ENCODE peak calls at places on chromosomes 6 and 20, in six cellular contexts. L is activated CD4-positive, alpha-beta T cell treated with anti-CD3 and anti-CD28 coated beads, Interleukin-2, amount 10 ng/mL, durations not matched to agents 7 days and 5 days; E is left ventricle myocardium superior; W is left cardiac atrium; P is left ventricle myocardium inferior; B is GM13977. Y is an unnamed sample.

GRCh38 chr20:50999355-50999754 is 23.6 kb downstream of the KCNG1 start:
- DNase-seq in L (no peak), E (no peak), W (no peak), P (no peak), B (no peak), Y (no peak)

GRCh38 chr6:133595076-133595868 is 293.6 kb upstream of the TCF21 start:
- DNase-seq in L (no peak), E (no peak), W (no peak), P (no peak), B (no peak), Y (no peak)

GRCh38 chr6:150118642-150119041 is 24.2 kb upstream of the PPP1R14C start:
- DNase-seq in L (no peak), E (no peak), W (no peak), P (no peak), B (no peak), Y (no peak)

GRCh38 chr20:17518339-17519052 is 12.7 kb downstream of the BFSP1 start:
- DNase-seq in L (no peak), E (peak; percentile 47), W (peak; percentile 38), P (no peak), B (no peak), Y (no peak)

GRCh38 chr6:170147832-170148708 is 142.8 kb downstream of the DLL1 start:
- DNase-seq in L (peak; percentile 50), E (no peak), W (no peak), P (no peak), B (no peak), Y (no peak)

GRCh38 chr6:165222315-165223025 is 86.9 kb downstream of the C6orf118 start:
- DNase-seq in L (no peak), E (no peak), W (no peak), P (no peak), B (no peak), Y (no peak)

GRCh38 chr6:22892452-22892851 is 323.1 kb downstream of the HDGFL1 start:
- DNase-seq in L (no peak), E (no peak), W (no peak), P (no peak), B (no peak), Y (no peak)

GRCh38 chr6:1415416-1416063 is 26.2 kb downstream of the FOXF2 start:
- DNase-seq in L (no peak), E (no peak), W (no peak), P (no peak), B (no peak), Y (no peak)

GRCh38 chr6:135209803-135210202 is 28.7 kb downstream of the MYB start:
- DNase-seq in L (no peak), E (no peak), W (no peak), P (no peak), B (no peak), Y (no peak)

GRCh38 chr20:63641146-63641791 is 12.0 kb downstream of the STMN3 start:
- DNase-seq in L (peak; percentile 72), E (peak; percentile 62), W (no peak), P (no peak), B (peak; percentile 65), Y (no peak)

GRCh38 chr6:28720357-28721231 is 194.9 kb downstream of the GPX5 start:
- DNase-seq in L (no peak), E (no peak), W (no peak), P (no peak), B (no peak), Y (no peak)

GRCh38 chr20:5510446-5510845 is 193.7 kb upstream of the PROKR2 start:
- DNase-seq in L (no peak), E (no peak), W (no peak), P (no peak), B (no peak), Y (no peak)

GRCh38 chr20:31644701-31645100 is 7.0 kb downstream of the COX4I2 start:
- DNase-seq in L (no peak), E (no peak), W (no peak), P (no peak), B (no peak), Y (no peak)

GRCh38 chr6:126625019-126625418 is 285.1 kb downstream of the CENPW start:
- DNase-seq in L (no peak), E (no peak), W (no peak), P (no peak), B (no peak), Y (no peak)

GRCh38 chr20:33727806-33728205 is 4.0 kb upstream of the ZNF341 start:
- DNase-seq in L (no peak), E (no peak), W (no peak), P (no peak), B (no peak), Y (no peak)

GRCh38 chr20:2022163-2022562 is 28.3 kb upstream of the PDYN start:
- DNase-seq in L (no peak), E (no peak), W (no peak), P (no peak), B (no peak), Y (no peak)

GRCh38 chr6:39929039-39929732 is 5.1 kb downstream of the MOCS1 start:
- DNase-seq in L (no peak), E (no peak), W (no peak), P (no peak), B (no peak), Y (no peak)

GRCh38 chr6:26299286-26300042 is 65.5 kb upstream of the BTN3A2 start:
- DNase-seq in L (no peak), E (no peak), W (no peak), P (no peak), B (no peak), Y (no peak)

GRCh38 chr6:170004585-170005210 is 253.3 kb downstream of the ERMARD start:
- DNase-seq in L (no peak), E (no peak), W (no peak), P (no peak), B (no peak), Y (no peak)

GRCh38 chr6:158031445-158032353 is 50.0 kb downstream of the SYNJ2 start:
- DNase-seq in L (peak; percentile 24), E (peak; percentile 80), W (peak; percentile 76), P (peak; percentile 77), B (no peak), Y (no peak)

GRCh38 chr6:163860194-163861081 is 445.9 kb downstream of the QKI start:
- DNase-seq in L (no peak), E (peak; percentile 51), W (no peak), P (peak; percentile 31), B (no peak), Y (no peak)

GRCh38 chr6:22330941-22331340 is 34.1 kb upstream of the PRL start:
- DNase-seq in L (no peak), E (no peak), W (no peak), P (no peak), B (no peak), Y (no peak)

GRCh38 chr6:19472850-19473249 is 364.3 kb upstream of the ID4 start:
- DNase-seq in L (no peak), E (no peak), W (no peak), P (no peak), B (no peak), Y (no peak)

GRCh38 chr6:51330971-51331370 is 512.3 kb downstream of the TFAP2B start:
- DNase-seq in L (no peak), E (no peak), W (no peak), P (no peak), B (no peak), Y (no peak)

GRCh38 chr6:29752451-29753308 is 29.4 kb downstream of the HLA-F start:
- DNase-seq in L (peak; percentile 86), E (peak; percentile 95), W (peak; percentile 94), P (peak; percentile 91), B (peak; percentile 85), Y (no peak)

GRCh38 chr6:43058511-43058910 is 723 bp downstream of the MRPL2 start:
- DNase-seq in L (no peak), E (no peak), W (no peak), P (no peak), B (no peak), Y (no peak)

GRCh38 chr20:58888521-58889333 is 36.2 kb downstream of the GNAS start:
- DNase-seq in L (peak; percentile 86), E (peak; percentile 88), W (peak; percentile 86), P (peak; percentile 85), B (peak; percentile 91), Y (no peak)

GRCh38 chr6:35415065-35415880 is 36.9 kb upstream of the FANCE start:
- DNase-seq in L (peak; percentile 18), E (peak; percentile 75), W (peak; percentile 69), P (peak; percentile 65), B (peak; percentile 45), Y (peak; percentile 35)

GRCh38 chr6:52650946-52651345 is 20.0 kb upstream of the TMEM14A start:
- DNase-seq in L (no peak), E (no peak), W (no peak), P (no peak), B (no peak), Y (no peak)

GRCh38 chr6:7628479-7628878 is 38.5 kb downstream of the SNRNP48 start:
- DNase-seq in L (no peak), E (no peak), W (no peak), P (no peak), B (no peak), Y (no peak)

GRCh38 chr20:41150664-41151063 is 13.3 kb downstream of the PLCG1 start:
- DNase-seq in L (peak; percentile 42), E (no peak), W (no peak), P (no peak), B (no peak), Y (no peak)

GRCh38 chr6:18269253-18269652 is 4.9 kb upstream of the DEK start:
- DNase-seq in L (no peak), E (no peak), W (no peak), P (no peak), B (peak; percentile 37), Y (no peak)

GRCh38 chr20:31967830-31968249 is at the start of gene XKR7:
- DNase-seq in L (peak; percentile 32), E (no peak), W (no peak), P (no peak), B (no peak), Y (no peak)

GRCh38 chr20:44765647-44766367 is 20.1 kb downstream of the KCNK15 start:
- DNase-seq in L (no peak), E (no peak), W (no peak), P (no peak), B (no peak), Y (no peak)

GRCh38 chr20:2780948-2781347 is 19.5 kb downstream of the CPXM1 start:
- DNase-seq in L (no peak), E (no peak), W (no peak), P (no peak), B (no peak), Y (no peak)

GRCh38 chr6:1987640-1988039 is 257.8 kb downstream of the GMDS start:
- DNase-seq in L (no peak), E (no peak), W (no peak), P (no peak), B (no peak), Y (no peak)

GRCh38 chr6:149864578-149865535 is 698 bp upstream of the LRP11 start:
- DNase-seq in L (peak; percentile 48), E (no peak), W (peak; percentile 39), P (no peak), B (peak; percentile 71), Y (no peak)

Y was measured in NCI-H2107.